ENCODE peak calls at places on chromosomes 16 and 17, in four cellular contexts. One of them, this sample, is unnamed.

GRCh38 chr17:7367083-7367482 is 12.1 kb downstream of the TMEM95 start:
- DNase-seq in uterus: no peak
- DNase-seq in HL-60: no peak
- DNase-seq in cardiac fibroblast: no peak
- DNase-seq in this sample: no peak

GRCh38 chr17:71458322-71458721 is 662.5 kb upstream of the SOX9 start:
- DNase-seq in HL-60: no peak
- DNase-seq in cardiac fibroblast: no peak
- DNase-seq in uterus: no peak
- DNase-seq in this sample: no peak

GRCh38 chr17:75683467-75684041 is 16.4 kb downstream of the SAP30BP start:
- DNase-seq in uterus: no peak
- DNase-seq in cardiac fibroblast: peak
- DNase-seq in HL-60: no peak
- DNase-seq in this sample: peak

GRCh38 chr17:37489197-37490001 is at the start of gene DUSP14:
- DNase-seq in uterus: peak
- DNase-seq in cardiac fibroblast: peak
- DNase-seq in HL-60: peak
- DNase-seq in this sample: peak

GRCh38 chr16:56636616-56637413 is 1.7 kb upstream of the MT1A start:
- DNase-seq in uterus: no peak
- DNase-seq in cardiac fibroblast: no peak
- DNase-seq in HL-60: no peak
- DNase-seq in this sample: no peak

GRCh38 chr17:18043491-18043890 is 4.3 kb downstream of the GID4 start:
- DNase-seq in uterus: no peak
- DNase-seq in HL-60: no peak
- DNase-seq in cardiac fibroblast: peak
- DNase-seq in this sample: peak

GRCh38 chr17:42363767-42364585 is 24.3 kb downstream of the STAT3 start:
- DNase-seq in cardiac fibroblast: peak
- DNase-seq in HL-60: no peak
- DNase-seq in uterus: no peak
- DNase-seq in this sample: peak

GRCh38 chr17:77451271-77451893 is 310.6 kb downstream of the SEC14L1 start:
- DNase-seq in uterus: peak
- DNase-seq in cardiac fibroblast: peak
- DNase-seq in HL-60: no peak
- DNase-seq in this sample: peak

GRCh38 chr17:34291721-34292348 is 6.3 kb downstream of the CCL11 start:
- DNase-seq in HL-60: no peak
- DNase-seq in cardiac fibroblast: peak
- DNase-seq in uterus: no peak
- DNase-seq in this sample: no peak

GRCh38 chr16:69513180-69513966 is 52.4 kb upstream of the NFAT5 start:
- DNase-seq in cardiac fibroblast: no peak
- DNase-seq in uterus: no peak
- DNase-seq in HL-60: no peak
- DNase-seq in this sample: no peak

GRCh38 chr16:4805231-4805630 is 2.8 kb upstream of the ROGDI start:
- DNase-seq in cardiac fibroblast: no peak
- DNase-seq in HL-60: no peak
- DNase-seq in uterus: no peak
- DNase-seq in this sample: peak

GRCh38 chr16:11395008-11395948 is 50.0 kb downstream of the RMI2 start:
- DNase-seq in cardiac fibroblast: no peak
- DNase-seq in uterus: no peak
- DNase-seq in HL-60: no peak
- DNase-seq in this sample: no peak

GRCh38 chr17:12549499-12549901 is 116.2 kb upstream of the MYOCD start:
- DNase-seq in cardiac fibroblast: peak
- DNase-seq in uterus: no peak
- DNase-seq in HL-60: no peak
- DNase-seq in this sample: peak

GRCh38 chr17:59387351-59388069 is 56.1 kb downstream of the YPEL2 start:
- DNase-seq in HL-60: no peak
- DNase-seq in cardiac fibroblast: no peak
- DNase-seq in uterus: peak
- DNase-seq in this sample: no peak

GRCh38 chr16:88856122-88856827 is 472 bp downstream of the GALNS start:
- DNase-seq in uterus: peak
- DNase-seq in HL-60: no peak
- DNase-seq in cardiac fibroblast: no peak
- DNase-seq in this sample: no peak

GRCh38 chr17:82754297-82755208 is 2.7 kb downstream of the TBCD start:
- DNase-seq in HL-60: no peak
- DNase-seq in cardiac fibroblast: no peak
- DNase-seq in uterus: no peak
- DNase-seq in this sample: no peak

GRCh38 chr17:42843358-42843934 is 934 bp upstream of the AOC2 start:
- DNase-seq in cardiac fibroblast: peak
- DNase-seq in uterus: no peak
- DNase-seq in HL-60: peak
- DNase-seq in this sample: peak

GRCh38 chr16:66476328-66477027 is 49.4 kb downstream of the BEAN1 start:
- DNase-seq in cardiac fibroblast: no peak
- DNase-seq in uterus: no peak
- DNase-seq in HL-60: peak
- DNase-seq in this sample: no peak

GRCh38 chr17:63967953-63968352 is 4.8 kb downstream of the SCN4A start:
- DNase-seq in uterus: no peak
- DNase-seq in HL-60: no peak
- DNase-seq in cardiac fibroblast: no peak
- DNase-seq in this sample: no peak

GRCh38 chr17:48486557-48486956 is 44.3 kb downstream of the HOXB1 start:
- DNase-seq in uterus: no peak
- DNase-seq in HL-60: no peak
- DNase-seq in cardiac fibroblast: peak
- DNase-seq in this sample: peak

GRCh38 chr16:67025151-67025550 is 3.8 kb upstream of the CBFB start:
- DNase-seq in cardiac fibroblast: no peak
- DNase-seq in uterus: no peak
- DNase-seq in HL-60: no peak
- DNase-seq in this sample: no peak

GRCh38 chr17:80671823-80672105 is 127.1 kb downstream of the RPTOR start:
- DNase-seq in HL-60: no peak
- DNase-seq in cardiac fibroblast: no peak
- DNase-seq in uterus: no peak
- DNase-seq in this sample: peak

GRCh38 chr17:979211-979538 is 401 bp downstream of the NXN start:
- DNase-seq in cardiac fibroblast: no peak
- DNase-seq in HL-60: no peak
- DNase-seq in uterus: no peak
- DNase-seq in this sample: no peak

GRCh38 chr16:9238346-9238745 is 146.9 kb downstream of the HAPSTR1 start:
- DNase-seq in uterus: no peak
- DNase-seq in HL-60: no peak
- DNase-seq in cardiac fibroblast: no peak
- DNase-seq in this sample: no peak

GRCh38 chr16:89953671-89954406 is 5.3 kb downstream of the DEF8 start:
- DNase-seq in cardiac fibroblast: no peak
- DNase-seq in uterus: no peak
- DNase-seq in HL-60: peak
- DNase-seq in this sample: no peak

GRCh38 chr16:86942469-86943175 is 364.3 kb downstream of the FOXL1 start:
- DNase-seq in HL-60: no peak
- DNase-seq in uterus: no peak
- DNase-seq in cardiac fibroblast: no peak
- DNase-seq in this sample: peak

GRCh38 chr17:36001109-36001735 is at the start of gene CCL15:
- DNase-seq in uterus: no peak
- DNase-seq in cardiac fibroblast: no peak
- DNase-seq in HL-60: no peak
- DNase-seq in this sample: no peak

GRCh38 chr16:2468142-2468724 is 2.9 kb upstream of the NTN3 start:
- DNase-seq in cardiac fibroblast: no peak
- DNase-seq in HL-60: no peak
- DNase-seq in uterus: no peak
- DNase-seq in this sample: no peak
- H3K4me3 ChIP-seq in cardiac fibroblast: peak
- H3K4me3 ChIP-seq in HL-60: peak
- H3K4me3 ChIP-seq in uterus: peak
- H3K4me3 ChIP-seq in this sample: peak

GRCh38 chr16:53754938-53755910 is 51.3 kb downstream of the FTO start:
- DNase-seq in HL-60: no peak
- DNase-seq in uterus: peak
- DNase-seq in cardiac fibroblast: peak
- DNase-seq in this sample: peak
- TF ChIP-seq CTCF in HL-60: no peak
- TF ChIP-seq CTCF in uterus: no peak
- TF ChIP-seq CTCF in cardiac fibroblast: no peak
- TF ChIP-seq CTCF in this sample: no peak

DNA sequence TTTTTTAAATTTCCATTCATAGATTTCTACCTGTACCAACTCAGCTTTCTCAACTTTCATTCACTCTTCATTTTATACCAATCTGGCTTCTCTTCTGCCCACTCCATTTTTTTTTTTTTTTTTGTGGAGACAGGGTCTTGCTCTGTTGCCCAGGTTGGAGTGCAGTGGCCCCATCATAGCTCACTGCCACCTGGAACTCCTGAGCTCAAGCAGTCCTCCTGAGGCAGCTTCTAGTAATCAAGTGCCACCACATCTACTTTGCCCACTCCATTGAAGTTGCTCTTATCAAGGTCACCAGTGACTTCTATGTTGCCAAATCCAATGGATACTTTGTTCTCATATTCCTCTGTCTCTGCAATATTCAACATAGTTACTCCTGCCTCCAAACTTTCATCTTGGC is 1.7 kb downstream of the SUPT6H start:
- DNase-seq in uterus: no peak
- DNase-seq in cardiac fibroblast: no peak
- DNase-seq in HL-60: no peak
- DNase-seq in this sample: no peak
- H3K4me3 ChIP-seq in uterus: no peak
- H3K4me3 ChIP-seq in cardiac fibroblast: no peak
- H3K4me3 ChIP-seq in HL-60: no peak
- H3K4me3 ChIP-seq in this sample: peak

DNA sequence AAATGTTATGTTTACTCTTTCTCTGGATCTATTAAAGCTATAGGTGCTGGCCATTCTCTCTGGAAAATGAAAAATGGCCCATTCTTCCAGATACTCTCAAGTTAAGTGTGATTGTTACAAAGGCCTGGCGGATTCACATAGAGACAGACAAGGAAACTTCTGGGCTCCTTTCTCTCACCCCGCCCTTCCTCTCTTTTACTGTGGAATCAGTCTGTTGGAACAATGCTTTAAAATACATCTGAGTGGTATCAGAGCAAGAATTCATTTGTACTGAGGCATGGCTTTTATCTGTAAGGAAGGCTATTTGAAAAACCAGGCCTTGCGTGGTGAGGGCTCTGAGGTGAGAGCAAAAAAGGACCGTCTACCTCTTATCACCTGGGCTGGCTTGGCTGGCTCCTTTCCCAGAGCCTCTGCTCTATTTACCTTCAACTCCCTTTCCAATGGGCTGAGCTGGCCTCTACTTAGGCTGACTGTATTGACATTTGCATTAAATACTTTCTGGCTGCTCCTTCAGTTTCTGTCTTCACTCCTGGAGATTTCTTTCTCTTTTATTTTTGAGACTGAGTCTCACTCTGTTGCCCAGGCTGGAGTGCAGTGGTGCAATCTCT is 274.0 kb downstream of the PHKB start:
- DNase-seq in uterus: no peak
- DNase-seq in cardiac fibroblast: no peak
- DNase-seq in HL-60: no peak
- DNase-seq in this sample: no peak
- TF ChIP-seq CTCF in uterus: no peak
- TF ChIP-seq CTCF in cardiac fibroblast: no peak
- TF ChIP-seq CTCF in HL-60: no peak
- TF ChIP-seq CTCF in this sample: no peak